ENCODE peak calls at places on chromosomes 3 and 15, in five cellular contexts. M is MCF 10A, F is Caco-2, Z is MM.1S, K is endothelial cell. Y is an unnamed sample.

GRCh38 chr3:77319711-77320110 is 279.8 kb downstream of the ROBO2 start:
- DNase-seq in M (peak), F (peak), Z (no peak), K (peak), Y (no peak)

GRCh38 chr15:31345606-31346366 is 19.2 kb downstream of the KLF13 start:
- DNase-seq in M (no peak), F (no peak), Z (peak), K (no peak), Y (no peak)

GRCh38 chr15:66993874-66994696 is 71.3 kb upstream of the SMAD3 start:
- DNase-seq in M (no peak), F (no peak), Z (no peak), K (no peak), Y (no peak)

GRCh38 chr3:43893721-43894120 is 203.0 kb downstream of the ABHD5 start:
- DNase-seq in M (no peak), F (no peak), Z (no peak), K (no peak), Y (no peak)

GRCh38 chr15:72229076-72229946 is 1.7 kb downstream of the PKM start:
- DNase-seq in M (peak), F (no peak), Z (peak), K (no peak), Y (no peak)

GRCh38 chr3:31132132-31132769 is 237.8 kb upstream of the GADL1 start:
- DNase-seq in M (peak), F (peak), Z (peak), K (peak), Y (no peak)

GRCh38 chr3:175192536-175192935 is 333.4 kb downstream of the NAALADL2 start:
- DNase-seq in M (peak), F (no peak), Z (no peak), K (no peak), Y (no peak)

GRCh38 chr15:98896802-98897732 is 110.5 kb downstream of the PGPEP1L start:
- DNase-seq in M (peak), F (peak), Z (no peak), K (no peak), Y (no peak)

GRCh38 chr3:13727890-13728289 is 152.0 kb downstream of the WNT7A start:
- DNase-seq in M (no peak), F (no peak), Z (no peak), K (no peak), Y (no peak)

GRCh38 chr3:59289836-59290235 is 240.0 kb upstream of the CFAP20DC start:
- DNase-seq in M (no peak), F (no peak), Z (no peak), K (no peak), Y (no peak)

GRCh38 chr3:17632401-17633100 is 109.9 kb downstream of the TBC1D5 start:
- DNase-seq in M (peak), F (no peak), Z (peak), K (no peak), Y (no peak)

GRCh38 chr3:187987919-187988318 is 166.0 kb upstream of the LPP start:
- DNase-seq in M (no peak), F (no peak), Z (no peak), K (no peak), Y (no peak)

GRCh38 chr3:186241910-186242821 is 119.9 kb downstream of the DGKG start:
- DNase-seq in M (peak), F (peak), Z (peak), K (peak), Y (peak)

GRCh38 chr3:186237915-186238314 is 124.1 kb downstream of the DGKG start:
- DNase-seq in M (no peak), F (no peak), Z (peak), K (no peak), Y (no peak)

GRCh38 chr3:186235554-186235953 is 126.5 kb downstream of the DGKG start:
- DNase-seq in M (no peak), F (no peak), Z (peak), K (no peak), Y (peak)

GRCh38 chr3:186236357-186237020 is 125.5 kb downstream of the DGKG start:
- DNase-seq in M (no peak), F (no peak), Z (no peak), K (no peak), Y (no peak)

GRCh38 chr3:186239321-186239720 is 122.7 kb downstream of the DGKG start:
- DNase-seq in M (no peak), F (peak), Z (no peak), K (peak), Y (no peak)
- TF ChIP-seq CTCF in M (no peak), F (no peak), Z (peak), K (peak), Y (no peak)

GRCh38 chr3:46080124-46080991 is 53.1 kb upstream of the XCR1 start:
- DNase-seq in M (no peak), F (no peak), Z (no peak), K (no peak), Y (no peak)

GRCh38 chr3:46082021-46082420 is 54.7 kb upstream of the XCR1 start:
- DNase-seq in M (no peak), F (no peak), Z (no peak), K (no peak), Y (no peak)

GRCh38 chr3:46075816-46076215 is 48.5 kb upstream of the XCR1 start:
- DNase-seq in M (no peak), F (no peak), Z (no peak), K (no peak), Y (no peak)

GRCh38 chr3:46076606-46077005 is 49.3 kb upstream of the XCR1 start:
- DNase-seq in M (peak), F (no peak), Z (peak), K (no peak), Y (no peak)

DNA sequence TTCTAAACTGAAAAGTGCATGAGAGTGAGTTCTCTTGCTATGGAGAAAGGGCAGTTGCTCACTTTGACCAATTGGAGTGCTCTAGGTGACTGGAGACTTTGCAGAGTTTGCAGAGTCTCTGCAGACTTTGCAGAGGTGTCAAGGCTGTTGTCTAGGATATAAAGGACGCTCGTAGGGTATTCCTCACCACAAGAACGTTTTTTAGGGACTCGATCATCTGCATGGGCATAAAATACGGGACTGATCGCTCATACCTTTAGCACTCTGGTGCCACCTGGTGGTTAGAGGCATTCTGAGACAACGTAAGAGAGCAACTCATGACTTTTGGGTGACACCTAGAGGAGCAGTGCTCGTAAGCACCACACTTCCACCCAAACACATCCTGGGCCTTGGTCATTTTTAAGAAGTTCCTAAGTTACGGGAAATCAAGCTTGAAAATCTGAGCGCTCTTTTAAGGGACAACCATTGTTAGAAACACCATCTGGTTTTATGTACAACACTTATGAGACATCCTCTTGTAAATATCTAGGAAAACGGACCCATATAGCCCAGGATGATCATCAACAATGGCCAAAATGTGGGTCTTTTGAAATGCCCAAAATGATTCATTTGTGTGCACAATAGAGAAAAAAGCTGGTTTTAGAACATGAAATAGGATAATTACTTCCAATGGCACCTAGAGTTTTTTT is 51.6 kb upstream of the XCR1 start:
- DNase-seq in M (peak), F (peak), Z (peak), K (peak), Y (peak)
- TF ChIP-seq CTCF in M (peak), F (peak), Z (peak), K (peak), Y (peak)

GRCh38 chr3:141272906-141273662 is 41.5 kb downstream of the PXYLP1 start:
- DNase-seq in M (no peak), F (no peak), Z (no peak), K (no peak), Y (no peak)

GRCh38 chr3:141275032-141275422 is 43.4 kb downstream of the PXYLP1 start:
- DNase-seq in M (no peak), F (no peak), Z (no peak), K (no peak), Y (peak)

GRCh38 chr3:141273700-141274410 is 42.2 kb downstream of the PXYLP1 start:
- DNase-seq in M (no peak), F (no peak), Z (no peak), K (no peak), Y (no peak)

GRCh38 chr3:141275511-141275910 is 43.9 kb downstream of the PXYLP1 start:
- DNase-seq in M (no peak), F (no peak), Z (no peak), K (no peak), Y (no peak)

GRCh38 chr3:141274411-141275031 is 42.9 kb downstream of the PXYLP1 start:
- DNase-seq in M (no peak), F (no peak), Z (no peak), K (no peak), Y (no peak)
- TF ChIP-seq CTCF in M (no peak), F (no peak), Z (no peak), K (no peak), Y (no peak)

GRCh38 chr3:118882353-118882947 is 152.2 kb downstream of the IGSF11 start:
- DNase-seq in M (peak), F (peak), Z (peak), K (peak), Y (peak)
- TF ChIP-seq CTCF in M (peak), F (peak), Z (peak), K (peak), Y (peak)

DNA sequence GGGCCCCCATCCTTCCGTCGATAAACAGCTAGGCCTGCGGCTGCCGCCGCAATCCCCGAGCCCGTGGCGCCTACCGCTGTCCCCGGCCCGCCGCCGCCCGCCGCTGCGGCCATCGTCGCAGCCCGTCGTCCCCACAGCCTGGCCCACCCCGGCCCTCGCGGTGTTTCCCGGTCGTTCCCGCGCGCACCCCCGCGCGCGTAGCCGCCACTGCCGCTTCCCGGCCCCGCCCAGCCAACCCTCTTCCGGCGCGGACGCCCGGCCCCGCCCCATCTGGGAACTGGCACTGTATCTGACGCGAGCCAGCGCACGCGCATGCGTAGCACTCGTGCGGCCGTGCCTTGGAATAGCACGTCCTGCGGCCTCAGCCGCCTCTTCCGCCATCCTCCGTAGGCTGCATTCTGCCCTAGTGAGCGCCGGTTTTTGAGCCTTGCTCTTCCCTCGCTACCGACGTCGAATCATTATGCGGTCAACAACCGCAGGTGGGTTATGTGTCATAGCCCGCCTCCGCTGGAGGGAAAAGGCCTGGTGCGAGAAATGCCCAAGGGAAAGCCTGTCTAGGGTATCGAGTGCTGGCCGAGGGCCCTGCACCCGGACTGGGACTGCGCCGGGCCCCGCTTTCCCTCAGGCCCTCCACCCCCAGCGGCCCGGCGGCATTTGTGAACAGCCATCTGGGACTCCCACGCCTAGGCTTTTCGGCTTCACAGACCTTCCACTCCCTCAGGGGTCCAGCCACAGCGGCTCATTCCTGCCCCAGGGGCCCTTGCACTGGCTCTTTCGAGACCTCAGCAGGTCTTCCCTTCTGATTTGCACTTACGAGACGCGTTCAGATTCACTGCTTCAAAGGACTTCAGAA is at the start of gene SMARCC1:
- DNase-seq in M (peak), F (peak), Z (peak), K (peak), Y (peak)
- TF ChIP-seq CTCF in M (no peak), F (no peak), Z (no peak), K (no peak), Y (peak)

GRCh38 chr3:97763586-97764148 is 891 bp upstream of the ARL6 start:
- DNase-seq in M (no peak), F (no peak), Z (no peak), K (no peak), Y (no peak)

DNA sequence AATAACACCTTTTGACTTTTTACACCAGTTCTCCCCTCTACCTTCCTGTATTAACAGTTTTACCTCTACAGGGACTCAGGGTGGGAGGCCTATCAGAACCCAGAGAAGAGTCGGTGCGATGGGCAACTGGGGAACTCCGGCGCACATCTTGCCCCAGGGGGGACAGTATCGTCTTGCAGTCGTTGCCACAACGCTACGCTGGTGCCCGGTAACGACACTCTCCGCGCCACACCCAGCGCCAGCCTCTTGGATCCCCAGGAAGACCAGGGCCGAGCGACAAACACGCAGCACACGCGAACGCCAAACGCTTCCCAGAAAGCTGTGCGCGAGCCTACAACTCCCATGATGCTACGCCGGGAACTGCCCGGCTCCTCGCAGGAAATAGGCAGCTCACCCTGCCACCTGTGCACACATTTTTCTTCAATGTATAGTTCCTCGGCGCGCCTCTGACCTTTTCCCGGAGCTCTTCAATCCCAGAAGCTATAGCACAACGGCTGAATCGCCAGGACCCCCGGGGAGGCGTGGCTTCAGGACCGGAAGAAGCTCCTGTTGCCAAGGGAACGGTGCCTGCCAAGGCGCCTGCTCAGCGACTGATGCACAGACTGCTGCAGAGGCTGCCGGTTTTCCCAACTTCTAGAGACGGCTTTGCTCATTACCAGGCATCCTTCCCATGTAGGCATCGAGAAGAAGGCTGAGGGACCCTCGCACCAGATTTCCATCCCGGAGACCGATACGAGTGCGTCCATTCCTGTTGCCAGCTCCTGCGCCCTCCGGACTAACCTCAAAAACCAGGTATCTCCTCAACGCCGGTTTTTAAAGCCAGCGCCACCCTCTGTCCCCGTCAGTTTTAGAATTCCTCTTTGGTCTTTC is at the start of gene ARL6:
- DNase-seq in M (peak), F (peak), Z (peak), K (peak), Y (peak)
- TF ChIP-seq CTCF in M (no peak), F (no peak), Z (no peak), K (no peak), Y (no peak)

GRCh38 chr3:87175662-87176230 is 51.4 kb upstream of the CHMP2B start:
- DNase-seq in M (no peak), F (no peak), Z (no peak), K (no peak), Y (no peak)
- TF ChIP-seq CTCF in M (no peak), F (no peak), Z (no peak), K (no peak), Y (no peak)

DNA sequence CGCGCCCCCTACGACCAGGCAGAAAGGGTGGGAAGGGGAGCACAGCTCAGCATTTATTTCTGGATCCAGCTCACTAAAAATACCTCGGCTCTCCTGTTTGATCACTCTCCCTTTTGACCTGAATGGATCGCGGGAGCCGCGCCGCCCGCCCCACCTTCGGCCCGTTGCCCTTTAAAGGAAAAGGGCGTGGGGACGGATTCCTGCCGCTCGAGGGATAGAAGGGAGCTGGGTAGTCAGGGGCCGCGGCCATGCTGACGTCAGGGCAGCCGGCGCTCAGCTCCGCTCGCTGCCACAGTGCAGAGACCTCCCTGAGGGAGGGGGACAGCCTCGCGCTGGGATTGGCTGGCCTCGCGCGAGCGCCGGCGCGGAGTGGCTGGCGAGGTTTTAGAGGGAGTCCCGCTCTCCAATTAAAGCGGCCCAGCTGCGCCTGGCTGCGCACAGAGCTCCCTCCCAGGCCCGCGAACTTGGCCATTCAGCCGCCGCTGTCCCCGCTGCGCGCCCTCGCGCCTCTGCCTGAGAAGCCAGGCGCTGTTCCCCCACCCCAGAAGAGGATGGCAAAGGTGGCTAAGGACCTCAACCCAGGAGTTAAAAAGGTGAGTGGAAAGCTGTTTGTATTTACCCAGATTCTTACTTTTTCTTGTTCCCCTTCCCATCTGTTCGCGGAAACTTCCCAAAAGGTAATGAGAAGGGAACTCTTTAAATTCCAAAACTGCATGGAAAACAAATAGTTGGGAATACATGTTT is at the start of gene LMCD1:
- DNase-seq in M (peak), F (peak), Z (peak), K (peak), Y (peak)
- TF ChIP-seq CTCF in M (no peak), F (peak), Z (no peak), K (no peak), Y (no peak)

DNA sequence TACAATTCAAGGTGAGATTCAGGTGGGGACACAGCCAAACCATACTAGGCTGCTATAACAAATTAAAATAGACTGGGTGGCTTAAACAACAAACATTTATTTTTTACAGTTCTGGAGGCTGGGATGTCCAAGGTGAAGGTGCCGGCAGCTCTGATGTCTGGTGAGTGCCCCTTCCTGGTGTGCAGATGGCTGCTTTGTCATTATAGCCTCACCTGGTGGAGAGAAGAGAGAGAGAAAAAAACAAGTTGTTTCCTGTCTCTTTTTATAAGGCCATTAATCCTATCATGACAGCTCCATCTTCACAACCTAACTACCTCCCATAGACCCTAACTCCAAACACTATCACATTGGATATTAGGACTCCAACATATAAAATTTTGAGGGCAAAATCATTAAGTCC is 279.7 kb downstream of the ZIC1 start:
- DNase-seq in M (no peak), F (no peak), Z (no peak), K (no peak), Y (no peak)
- TF ChIP-seq CTCF in M (no peak), F (peak), Z (no peak), K (no peak), Y (no peak)

GRCh38 chr3:186361246-186361611 is 805 bp downstream of the DGKG start:
- DNase-seq in M (no peak), F (no peak), Z (no peak), K (no peak), Y (no peak)

GRCh38 chr3:186361612-186362408 is at the start of gene DGKG:
- DNase-seq in M (no peak), F (peak), Z (peak), K (peak), Y (peak)

GRCh38 chr3:186359078-186359477 is 3.0 kb downstream of the DGKG start:
- DNase-seq in M (no peak), F (no peak), Z (no peak), K (no peak), Y (no peak)

GRCh38 chr3:186362409-186362757 is 349 bp upstream of the DGKG start:
- DNase-seq in M (no peak), F (no peak), Z (no peak), K (no peak), Y (no peak)

DNA sequence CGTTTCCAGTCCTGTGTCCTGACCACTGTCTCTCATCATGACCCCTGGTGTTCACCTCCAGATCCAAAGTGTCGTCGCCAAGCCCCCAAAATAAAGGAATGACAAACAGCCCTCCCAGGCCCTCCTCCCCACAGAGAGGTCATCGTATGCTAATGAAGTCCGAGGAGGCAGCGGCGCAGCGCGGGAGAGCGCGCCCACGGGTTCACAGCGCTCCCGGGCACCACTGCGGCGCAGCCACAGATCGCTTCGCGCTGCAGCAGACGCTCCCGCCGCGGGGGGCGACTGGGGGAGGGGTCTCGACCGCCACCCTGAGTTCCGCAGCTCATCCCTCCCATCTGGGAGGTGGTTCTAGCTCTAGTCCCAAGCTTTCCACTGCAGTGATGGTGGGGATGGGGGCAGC is 1.3 kb downstream of the DGKG start:
- DNase-seq in M (no peak), F (no peak), Z (no peak), K (peak), Y (no peak)
- TF ChIP-seq CTCF in M (no peak), F (no peak), Z (no peak), K (no peak), Y (no peak)